ENCODE peak calls at places on chromosomes 6 and 20, in five cellular contexts. J, K, T, I and D are unnamed samples.

GRCh38 chr20:13348301-13349239 is 127.5 kb downstream of the ISM1 start:
- DNase-seq in J (no peak), K (no peak), T (no peak), I (no peak), D (no peak)

GRCh38 chr20:56595746-56596478 is 33.2 kb upstream of the TFAP2C start:
- DNase-seq in J (no peak), K (no peak), T (no peak), I (no peak), D (peak; percentile 39)

GRCh38 chr6:154555075-154555677 is 44.7 kb upstream of the CNKSR3 start:
- DNase-seq in J (no peak), K (no peak), T (no peak), I (no peak), D (no peak)

GRCh38 chr6:126650931-126651330 is 311.0 kb downstream of the CENPW start:
- DNase-seq in J (no peak), K (no peak), T (no peak), I (no peak), D (no peak)

GRCh38 chr20:9583151-9583550 is 68.8 kb downstream of the LAMP5 start:
- DNase-seq in J (no peak), K (no peak), T (no peak), I (peak; percentile 6), D (no peak)

GRCh38 chr6:120077489-120077888 is 727.9 kb upstream of the MAN1A1 start:
- DNase-seq in J (no peak), K (no peak), T (no peak), I (no peak), D (no peak)

GRCh38 chr6:20061952-20062351 is 150.3 kb downstream of the MBOAT1 start:
- DNase-seq in J (no peak), K (no peak), T (no peak), I (no peak), D (no peak)

GRCh38 chr6:1286972-1287600 is 24.8 kb upstream of the FOXQ1 start:
- DNase-seq in J (no peak), K (no peak), T (no peak), I (no peak), D (no peak)

GRCh38 chr6:26270121-26270861 is 94.7 kb upstream of the BTN3A2 start:
- DNase-seq in J (no peak), K (no peak), T (no peak), I (no peak), D (peak; percentile 39)

GRCh38 chr6:111417181-111417585 is 65.8 kb downstream of the REV3L start:
- DNase-seq in J (no peak), K (no peak), T (no peak), I (peak; percentile 27), D (peak; percentile 57)

GRCh38 chr6:3422457-3422816 is 34.4 kb downstream of the SLC22A23 start:
- DNase-seq in J (no peak), K (no peak), T (no peak), I (no peak), D (no peak)

GRCh38 chr20:22001886-22002285 is 296.4 kb downstream of the PAX1 start:
- DNase-seq in J (no peak), K (no peak), T (no peak), I (peak; percentile 7), D (no peak)

GRCh38 chr6:118277631-118278030 is 270.5 kb upstream of the PLN start:
- DNase-seq in J (no peak), K (no peak), T (no peak), I (no peak), D (no peak)

GRCh38 chr6:89145461-89145961 is 344 bp upstream of the PM20D2 start:
- DNase-seq in J (no peak), K (no peak), T (no peak), I (peak; percentile 49), D (peak; percentile 47)

GRCh38 chr6:138035070-138035469 is 72.1 kb downstream of the PERP start:
- DNase-seq in J (no peak), K (no peak), T (no peak), I (no peak), D (peak; percentile 74)

GRCh38 chr20:22825076-22825475 is 210.0 kb upstream of the SSTR4 start:
- DNase-seq in J (no peak), K (no peak), T (no peak), I (no peak), D (no peak)

GRCh38 chr6:16903470-16903869 is 142.2 kb upstream of the ATXN1 start:
- DNase-seq in J (no peak), K (no peak), T (no peak), I (no peak), D (no peak)

GRCh38 chr6:116330511-116330910 is 40.2 kb upstream of the DSE start:
- DNase-seq in J (no peak), K (no peak), T (no peak), I (no peak), D (no peak)

GRCh38 chr6:139361211-139361610 is 13.2 kb downstream of the CITED2 start:
- DNase-seq in J (no peak), K (no peak), T (no peak), I (no peak), D (no peak)

GRCh38 chr6:88982720-88983119 is 19.3 kb upstream of the RNGTT start:
- DNase-seq in J (peak; percentile 77), K (no peak), T (no peak), I (peak; percentile 81), D (peak; percentile 69)

GRCh38 chr6:130426078-130426726 is 60.4 kb downstream of the TMEM200A start:
- DNase-seq in J (no peak), K (no peak), T (no peak), I (no peak), D (no peak)

GRCh38 chr6:7121704-7122241 is 14.0 kb downstream of the RREB1 start:
- DNase-seq in J (no peak), K (no peak), T (no peak), I (peak; percentile 60), D (no peak)

GRCh38 chr6:143346004-143346403 is 104.5 kb downstream of the ADAT2 start:
- DNase-seq in J (no peak), K (no peak), T (no peak), I (no peak), D (no peak)

GRCh38 chr6:137240168-137240567 is 21.0 kb upstream of the IFNGR1 start:
- DNase-seq in J (no peak), K (no peak), T (no peak), I (no peak), D (no peak)

GRCh38 chr20:23049933-23050838 is 714 bp upstream of the THBD start:
- DNase-seq in J (no peak), K (no peak), T (no peak), I (no peak), D (no peak)

GRCh38 chr6:95091823-95092436 is 485.4 kb upstream of the MANEA start:
- DNase-seq in J (no peak), K (no peak), T (no peak), I (peak; percentile 83), D (peak; percentile 71)

GRCh38 chr6:125512621-125513020 is 210.9 kb upstream of the HDDC2 start:
- DNase-seq in J (no peak), K (no peak), T (no peak), I (peak; percentile 6), D (peak; percentile 2)

GRCh38 chr20:38878798-38879197 is 47.4 kb upstream of the FAM83D start:
- DNase-seq in J (no peak), K (no peak), T (no peak), I (no peak), D (no peak)

GRCh38 chr6:166830185-166830890 is 126.0 kb downstream of the RNASET2 start:
- DNase-seq in J (no peak), K (no peak), T (no peak), I (no peak), D (no peak)

GRCh38 chr6:157595768-157596167 is 214.8 kb downstream of the ZDHHC14 start:
- DNase-seq in J (no peak), K (no peak), T (no peak), I (no peak), D (no peak)

GRCh38 chr6:44456070-44456965 is 68.8 kb downstream of the CDC5L start:
- DNase-seq in J (no peak), K (peak; percentile 14), T (peak; percentile 18), I (peak; percentile 30), D (peak; percentile 49)

GRCh38 chr6:130743175-130743574 is 84.0 kb upstream of the SMLR1 start:
- DNase-seq in J (no peak), K (no peak), T (no peak), I (no peak), D (no peak)

GRCh38 chr20:35319206-35320197 is 27.3 kb upstream of the FAM83C start:
- DNase-seq in J (no peak), K (no peak), T (no peak), I (no peak), D (no peak)

GRCh38 chr6:18823782-18824386 is 436.7 kb downstream of the RNF144B start:
- DNase-seq in J (no peak), K (no peak), T (no peak), I (no peak), D (no peak)

GRCh38 chr6:128186724-128187123 is 285.9 kb upstream of the THEMIS start:
- DNase-seq in J (no peak), K (no peak), T (no peak), I (no peak), D (no peak)

GRCh38 chr6:112173401-112173800 is 81.0 kb downstream of the LAMA4 start:
- DNase-seq in J (no peak), K (no peak), T (no peak), I (no peak), D (no peak)

GRCh38 chr6:170462366-170463020 is 90.6 kb downstream of the PSMB1 start:
- DNase-seq in J (no peak), K (no peak), T (no peak), I (peak; percentile 65), D (no peak)

GRCh38 chr6:62229231-62229630 is 56.8 kb downstream of the KHDRBS2 start:
- DNase-seq in J (no peak), K (no peak), T (no peak), I (no peak), D (no peak)

GRCh38 chr20:50339196-50339901 is 148.7 kb downstream of the CEBPB start:
- DNase-seq in J (no peak), K (no peak), T (no peak), I (no peak), D (no peak)